ENCODE peak calls at places on chromosomes 1 and 21, in five cellular contexts. Z, D, I, B and L are unnamed samples.

GRCh38 chr1:179115181-179115580 is 33.3 kb downstream of the TOR3A start:
- DNase-seq in Z (no peak), D (no peak), I (no peak), B (no peak), L (no peak)

GRCh38 chr1:50704126-50704525 is 255.9 kb downstream of the FAF1 start:
- DNase-seq in Z (peak; percentile 17), D (no peak), I (no peak), B (no peak), L (no peak)

GRCh38 chr1:229006121-229006870 is 264.6 kb upstream of the RAB4A start:
- DNase-seq in Z (no peak), D (no peak), I (no peak), B (no peak), L (no peak)

GRCh38 chr1:24186993-24187790 is at the start of gene IFNLR1:
- DNase-seq in Z (peak; percentile 26), D (peak; percentile 93), I (no peak), B (peak; percentile 74), L (peak; percentile 80)

GRCh38 chr1:165697491-165697880 is 876 bp downstream of the ALDH9A1 start:
- DNase-seq in Z (no peak), D (no peak), I (no peak), B (no peak), L (no peak)

GRCh38 chr1:205275133-205275532 is 46.4 kb downstream of the NUAK2 start:
- DNase-seq in Z (no peak), D (peak; percentile 80), I (no peak), B (no peak), L (no peak)

GRCh38 chr1:37347104-37347503 is 127.3 kb upstream of the ZC3H12A start:
- DNase-seq in Z (no peak), D (no peak), I (no peak), B (no peak), L (no peak)

GRCh38 chr21:15421947-15422346 is 307.8 kb upstream of the USP25 start:
- DNase-seq in Z (no peak), D (no peak), I (no peak), B (no peak), L (no peak)

GRCh38 chr1:84078108-84078823 is 65.8 kb upstream of the PRKACB start:
- DNase-seq in Z (peak; percentile 9), D (no peak), I (no peak), B (no peak), L (peak; percentile 15)

GRCh38 chr1:173688300-173688699 is 18.6 kb upstream of the ANKRD45 start:
- DNase-seq in Z (no peak), D (no peak), I (no peak), B (no peak), L (no peak)

GRCh38 chr1:95953005-95953404 is 719.0 kb downstream of the RWDD3 start:
- DNase-seq in Z (no peak), D (no peak), I (no peak), B (no peak), L (no peak)

GRCh38 chr1:235131961-235132360 is 3.3 kb upstream of the TOMM20 start:
- DNase-seq in Z (no peak), D (no peak), I (no peak), B (no peak), L (no peak)

DNA sequence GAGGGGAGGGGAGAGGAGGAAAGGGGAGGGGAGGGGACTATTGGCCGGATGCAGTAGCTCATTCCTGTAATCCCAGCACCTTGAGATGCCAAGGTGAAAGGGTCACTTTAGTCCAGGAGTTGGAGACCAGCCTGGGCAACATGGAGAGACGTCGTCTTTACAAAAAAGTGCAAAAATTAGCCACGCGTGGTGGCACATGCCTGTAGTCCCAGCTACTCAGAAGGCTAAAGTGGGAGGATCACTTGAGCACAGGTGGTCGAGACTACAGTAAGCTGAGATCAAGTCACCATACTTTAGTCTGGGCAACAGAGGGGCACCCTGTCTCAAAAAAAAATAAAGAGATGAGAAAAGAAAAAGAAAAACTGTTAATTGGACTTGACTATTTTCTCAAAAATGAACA is 11.3 kb upstream of the TNNI1 start:
- DNase-seq in Z (no peak), D (no peak), I (no peak), B (no peak), L (no peak)
- H3K4me3 ChIP-seq in Z (no peak overlapping the region), D (no peak overlapping the region), I (no peak overlapping the region), B (no peak overlapping the region), L (no peak overlapping the region)

DNA sequence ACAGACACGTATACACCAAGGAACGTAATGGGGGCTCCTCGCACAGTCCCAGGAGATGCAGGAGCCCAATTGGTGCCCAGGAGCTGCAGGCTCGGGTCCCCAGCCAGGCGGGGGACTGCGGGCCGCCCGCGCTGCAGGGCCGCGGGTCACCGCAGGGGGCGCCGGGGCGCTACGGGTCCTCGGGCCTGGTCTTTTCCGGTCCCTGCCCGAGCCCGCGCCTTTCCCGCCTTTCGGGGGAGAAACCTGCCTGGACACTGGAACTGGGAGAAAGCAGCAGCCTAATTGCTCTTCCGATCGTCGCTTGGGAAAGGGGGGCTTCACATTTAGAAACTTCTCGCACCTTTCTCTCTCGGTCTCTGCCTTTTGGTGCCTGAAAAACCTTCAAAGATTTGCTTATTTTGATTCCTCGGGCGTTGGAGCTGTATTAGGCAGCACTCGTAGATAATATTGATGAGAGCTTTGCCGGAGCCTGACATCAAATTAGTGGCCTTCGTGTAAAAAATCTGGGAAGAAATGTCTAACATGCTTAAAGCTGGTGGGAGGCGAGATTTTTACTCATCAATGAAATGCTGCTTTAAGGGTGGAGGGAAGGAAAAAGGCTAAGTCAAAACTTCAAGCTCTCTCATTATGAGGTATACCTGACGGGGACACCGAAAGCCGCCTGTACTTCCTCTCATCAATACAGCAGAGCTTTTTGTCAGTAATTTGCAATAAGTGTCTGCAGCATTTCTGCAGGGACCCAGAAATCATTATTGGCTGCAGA is 12.6 kb upstream of the BARHL2 start:
- DNase-seq in Z (no peak), D (no peak), I (no peak), B (no peak), L (no peak)
- H3K4me3 ChIP-seq in Z (peak overlapping the region; percentile 45), D (no peak overlapping the region), I (no peak overlapping the region), B (no peak overlapping the region), L (peak overlapping the region; percentile 17)

DNA sequence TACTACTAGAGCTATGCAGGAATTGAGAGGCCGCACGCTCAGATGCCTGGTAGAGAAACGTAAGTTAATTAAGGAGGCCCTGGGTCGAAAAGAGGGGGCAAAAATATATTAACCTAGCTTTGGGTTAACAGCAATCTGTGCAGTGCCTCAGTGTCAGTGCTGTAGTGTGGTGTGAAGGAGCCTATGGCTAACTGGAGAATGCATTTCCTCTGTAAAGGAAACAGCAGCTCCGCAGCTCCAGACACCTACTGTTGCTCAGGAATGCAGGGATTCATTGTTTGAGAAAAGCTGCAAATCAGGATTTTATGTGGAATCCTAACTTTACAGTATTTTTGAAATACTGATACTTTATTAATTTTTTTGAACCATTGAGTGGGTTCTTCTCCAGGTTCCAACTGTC is 18.4 kb downstream of the VANGL1 start:
- DNase-seq in Z (no peak), D (no peak), I (no peak), B (no peak), L (no peak)
- H3K4me3 ChIP-seq in Z (no peak overlapping the region), D (no peak overlapping the region), I (no peak overlapping the region), B (no peak overlapping the region), L (no peak overlapping the region)

GRCh38 chr1:158181577-158181922 is 855 bp downstream of the CD1D start:
- DNase-seq in Z (no peak), D (no peak), I (no peak), B (no peak), L (no peak)
- H3K4me3 ChIP-seq in Z (peak overlapping the region; percentile 40), D (peak overlapping the region; percentile 65), I (peak overlapping the region; percentile 38), B (no peak overlapping the region), L (peak overlapping the region; percentile 85)

DNA sequence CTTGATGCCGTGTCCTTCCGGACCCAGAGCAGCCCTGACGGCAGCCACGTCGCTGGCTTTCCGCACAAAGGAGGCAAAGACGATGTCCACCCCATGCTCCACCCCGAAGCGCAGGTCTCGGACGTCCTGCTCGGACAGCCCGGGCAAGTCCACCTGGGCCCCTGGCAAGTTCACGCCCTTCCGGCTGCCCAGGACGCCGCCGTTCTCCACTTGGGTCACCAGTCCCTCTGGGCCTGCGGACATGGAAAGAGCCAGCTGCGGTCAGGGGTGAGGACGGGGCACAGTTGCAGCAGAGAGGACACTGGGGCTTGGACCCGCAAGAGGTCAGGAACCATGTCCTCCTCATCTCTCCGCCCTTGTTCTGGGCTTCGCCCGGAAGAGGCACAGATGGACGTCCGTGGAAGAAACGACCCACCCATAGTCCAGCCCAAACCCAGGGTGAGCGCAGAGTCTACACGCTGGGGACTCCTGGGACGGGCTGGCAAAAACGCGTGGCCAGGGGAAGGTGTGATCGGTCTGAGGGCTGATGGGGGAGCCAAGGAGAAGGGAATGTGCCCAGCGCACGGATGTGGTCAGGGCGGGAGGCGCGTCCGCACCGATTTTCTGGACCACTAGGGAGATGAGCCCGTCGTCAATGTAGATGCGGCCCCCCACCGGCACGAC is 6.6 kb downstream of the PKLR start:
- DNase-seq in Z (no peak), D (no peak), I (no peak), B (no peak), L (no peak)
- H3K4me3 ChIP-seq in Z (no peak overlapping the region), D (peak overlapping the region; percentile 18), I (no peak overlapping the region), B (no peak overlapping the region), L (no peak overlapping the region)

DNA sequence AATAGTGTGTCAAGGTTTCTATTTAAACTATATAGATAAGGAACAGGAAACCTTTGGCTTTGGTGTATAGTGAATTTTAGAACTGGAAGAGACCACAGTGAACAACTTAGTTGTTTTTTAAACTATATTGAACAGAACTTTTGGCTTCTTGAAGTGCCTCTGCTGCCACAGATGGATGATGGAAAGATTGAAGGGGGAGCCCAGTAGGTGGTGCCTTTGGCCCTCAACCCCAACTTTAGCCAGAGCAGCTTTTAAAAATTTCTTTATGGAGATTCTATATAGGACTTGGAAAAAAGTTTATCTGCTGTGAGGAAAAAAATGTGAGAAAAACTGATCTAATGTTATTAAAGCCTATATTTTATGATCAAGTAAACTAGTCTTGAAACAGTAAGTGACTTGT is 50.2 kb downstream of the SWT1 start:
- DNase-seq in Z (no peak), D (no peak), I (no peak), B (no peak), L (no peak)
- H3K4me3 ChIP-seq in Z (no peak overlapping the region), D (no peak overlapping the region), I (no peak overlapping the region), B (no peak overlapping the region), L (no peak overlapping the region)

GRCh38 chr1:204108312-204109141 is 35.6 kb downstream of the SOX13 start:
- DNase-seq in Z (no peak), D (no peak), I (no peak), B (no peak), L (peak; percentile 66)
- H3K4me3 ChIP-seq in Z (no peak overlapping the region), D (no peak overlapping the region), I (no peak overlapping the region), B (no peak overlapping the region), L (no peak overlapping the region)